ENCODE peak calls at places on chromosomes 2 and 18, in nine cellular contexts. One of them, this sample, is unnamed. For H3K9me3, the result is how much of the 10 kb centered on the place peaks cover.

GRCh38 chr2:106097370-106098000 is 96.6 kb downstream of the UXS1 start:
- DNase-seq in HepG2: no peak
- DNase-seq in stomach: no peak
- DNase-seq in GM23248: no peak
- DNase-seq in ovary: no peak
- DNase-seq in CD8-positive, alpha-beta memory T cell: no peak
- DNase-seq in left lung: no peak
- DNase-seq in A549: no peak
- DNase-seq in SK-N-SH: no peak
- DNase-seq in this sample: no peak

GRCh38 chr2:133936601-133937000 is 317.3 kb upstream of the MGAT5 start:
- DNase-seq in HepG2: no peak
- DNase-seq in stomach: no peak
- DNase-seq in GM23248: no peak
- DNase-seq in ovary: no peak
- DNase-seq in CD8-positive, alpha-beta memory T cell: no peak
- DNase-seq in left lung: no peak
- DNase-seq in A549: no peak
- DNase-seq in SK-N-SH: no peak
- DNase-seq in this sample: no peak

GRCh38 chr2:181683518-181684453 is 3.5 kb upstream of the NEUROD1 start:
- DNase-seq in HepG2: no peak
- DNase-seq in stomach: no peak
- DNase-seq in GM23248: peak
- DNase-seq in ovary: no peak
- DNase-seq in CD8-positive, alpha-beta memory T cell: no peak
- DNase-seq in left lung: no peak
- DNase-seq in A549: peak
- DNase-seq in SK-N-SH: peak
- DNase-seq in this sample: peak

GRCh38 chr2:75500633-75501032 is 60.1 kb downstream of the EVA1A start:
- DNase-seq in HepG2: no peak
- DNase-seq in stomach: no peak
- DNase-seq in GM23248: peak
- DNase-seq in ovary: no peak
- DNase-seq in CD8-positive, alpha-beta memory T cell: no peak
- DNase-seq in left lung: no peak
- DNase-seq in A549: no peak
- DNase-seq in SK-N-SH: no peak
- DNase-seq in this sample: no peak

GRCh38 chr2:11212645-11213044 is 57.4 kb downstream of the SLC66A3 start:
- DNase-seq in HepG2: no peak
- DNase-seq in stomach: no peak
- DNase-seq in GM23248: peak
- DNase-seq in ovary: no peak
- DNase-seq in CD8-positive, alpha-beta memory T cell: no peak
- DNase-seq in left lung: no peak
- DNase-seq in A549: no peak
- DNase-seq in SK-N-SH: no peak
- DNase-seq in this sample: no peak

GRCh38 chr18:50190236-50190635 is 4.7 kb downstream of the MYO5B start:
- DNase-seq in HepG2: peak
- DNase-seq in stomach: no peak
- DNase-seq in GM23248: peak
- DNase-seq in ovary: no peak
- DNase-seq in CD8-positive, alpha-beta memory T cell: no peak
- DNase-seq in left lung: no peak
- DNase-seq in A549: no peak
- DNase-seq in SK-N-SH: no peak
- DNase-seq in this sample: no peak

GRCh38 chr18:44788334-44788733 is 107.6 kb downstream of the SETBP1 start:
- DNase-seq in HepG2: no peak
- DNase-seq in stomach: no peak
- DNase-seq in GM23248: no peak
- DNase-seq in ovary: no peak
- DNase-seq in CD8-positive, alpha-beta memory T cell: no peak
- DNase-seq in left lung: no peak
- DNase-seq in A549: no peak
- DNase-seq in SK-N-SH: peak
- DNase-seq in this sample: no peak

GRCh38 chr2:198440833-198441232 is 636.4 kb downstream of the PLCL1 start:
- DNase-seq in HepG2: no peak
- DNase-seq in stomach: no peak
- DNase-seq in GM23248: no peak
- DNase-seq in ovary: no peak
- DNase-seq in CD8-positive, alpha-beta memory T cell: no peak
- DNase-seq in left lung: no peak
- DNase-seq in A549: no peak
- DNase-seq in SK-N-SH: no peak
- DNase-seq in this sample: no peak

GRCh38 chr2:72148391-72148974 is 821 bp upstream of the CYP26B1 start:
- DNase-seq in HepG2: no peak
- DNase-seq in stomach: peak
- DNase-seq in GM23248: peak
- DNase-seq in ovary: no peak
- DNase-seq in CD8-positive, alpha-beta memory T cell: no peak
- DNase-seq in left lung: no peak
- DNase-seq in A549: no peak
- DNase-seq in SK-N-SH: peak
- DNase-seq in this sample: peak

GRCh38 chr2:73037947-73038585 is 33.4 kb downstream of the SFXN5 start:
- DNase-seq in HepG2: no peak
- DNase-seq in stomach: no peak
- DNase-seq in GM23248: no peak
- DNase-seq in ovary: no peak
- DNase-seq in CD8-positive, alpha-beta memory T cell: no peak
- DNase-seq in left lung: no peak
- DNase-seq in A549: no peak
- DNase-seq in SK-N-SH: no peak
- DNase-seq in this sample: no peak

GRCh38 chr2:241595600-241596140 is 37.1 kb downstream of the BOK start:
- DNase-seq in HepG2: peak
- DNase-seq in stomach: no peak
- DNase-seq in GM23248: no peak
- DNase-seq in ovary: no peak
- DNase-seq in CD8-positive, alpha-beta memory T cell: no peak
- DNase-seq in left lung: no peak
- DNase-seq in A549: peak
- DNase-seq in SK-N-SH: no peak
- DNase-seq in this sample: no peak

GRCh38 chr2:46942143-46942526 is 26.5 kb upstream of the MCFD2 start:
- DNase-seq in HepG2: no peak
- DNase-seq in stomach: peak
- DNase-seq in GM23248: peak
- DNase-seq in ovary: peak
- DNase-seq in CD8-positive, alpha-beta memory T cell: peak
- DNase-seq in left lung: peak
- DNase-seq in A549: peak
- DNase-seq in SK-N-SH: peak
- DNase-seq in this sample: no peak

GRCh38 chr2:187982668-187983067 is 309.0 kb upstream of the GULP1 start:
- DNase-seq in HepG2: no peak
- DNase-seq in stomach: no peak
- DNase-seq in GM23248: peak
- DNase-seq in ovary: no peak
- DNase-seq in CD8-positive, alpha-beta memory T cell: no peak
- DNase-seq in left lung: no peak
- DNase-seq in A549: no peak
- DNase-seq in SK-N-SH: no peak
- DNase-seq in this sample: no peak

GRCh38 chr2:143469323-143469722 is 340.1 kb downstream of the ARHGAP15 start:
- DNase-seq in HepG2: no peak
- DNase-seq in stomach: no peak
- DNase-seq in GM23248: no peak
- DNase-seq in ovary: no peak
- DNase-seq in CD8-positive, alpha-beta memory T cell: no peak
- DNase-seq in left lung: no peak
- DNase-seq in A549: no peak
- DNase-seq in SK-N-SH: no peak
- DNase-seq in this sample: no peak

GRCh38 chr2:235433860-235434259 is 60.0 kb upstream of the AGAP1 start:
- DNase-seq in HepG2: peak
- DNase-seq in stomach: peak
- DNase-seq in GM23248: peak
- DNase-seq in ovary: peak
- DNase-seq in CD8-positive, alpha-beta memory T cell: no peak
- DNase-seq in left lung: no peak
- DNase-seq in A549: no peak
- DNase-seq in SK-N-SH: no peak
- DNase-seq in this sample: no peak

GRCh38 chr18:71045331-71046065 is 756.7 kb downstream of the SOCS6 start:
- DNase-seq in HepG2: no peak
- DNase-seq in stomach: no peak
- DNase-seq in GM23248: no peak
- DNase-seq in ovary: no peak
- DNase-seq in CD8-positive, alpha-beta memory T cell: no peak
- DNase-seq in left lung: no peak
- DNase-seq in A549: no peak
- DNase-seq in SK-N-SH: no peak
- DNase-seq in this sample: no peak
- H3K9me3 ChIP-seq in HepG2: under half
- H3K9me3 ChIP-seq in stomach: under half
- H3K9me3 ChIP-seq in GM23248: under half
- H3K9me3 ChIP-seq in ovary: under half
- H3K9me3 ChIP-seq in CD8-positive, alpha-beta memory T cell: under half
- H3K9me3 ChIP-seq in left lung: under half
- H3K9me3 ChIP-seq in A549: under half
- H3K9me3 ChIP-seq in SK-N-SH: under half
- H3K9me3 ChIP-seq in this sample: under half

GRCh38 chr18:2642771-2643170 is 12.8 kb upstream of the SMCHD1 start:
- DNase-seq in HepG2: no peak
- DNase-seq in stomach: no peak
- DNase-seq in GM23248: no peak
- DNase-seq in ovary: no peak
- DNase-seq in CD8-positive, alpha-beta memory T cell: no peak
- DNase-seq in left lung: no peak
- DNase-seq in A549: no peak
- DNase-seq in SK-N-SH: no peak
- DNase-seq in this sample: no peak
- H3K4me3 ChIP-seq in HepG2: no peak
- H3K4me3 ChIP-seq in stomach: no peak
- H3K4me3 ChIP-seq in GM23248: no peak
- H3K4me3 ChIP-seq in ovary: no peak
- H3K4me3 ChIP-seq in CD8-positive, alpha-beta memory T cell: no peak
- H3K4me3 ChIP-seq in left lung: no peak
- H3K4me3 ChIP-seq in A549: no peak
- H3K4me3 ChIP-seq in SK-N-SH: no peak
- H3K4me3 ChIP-seq in this sample: no peak

DNA sequence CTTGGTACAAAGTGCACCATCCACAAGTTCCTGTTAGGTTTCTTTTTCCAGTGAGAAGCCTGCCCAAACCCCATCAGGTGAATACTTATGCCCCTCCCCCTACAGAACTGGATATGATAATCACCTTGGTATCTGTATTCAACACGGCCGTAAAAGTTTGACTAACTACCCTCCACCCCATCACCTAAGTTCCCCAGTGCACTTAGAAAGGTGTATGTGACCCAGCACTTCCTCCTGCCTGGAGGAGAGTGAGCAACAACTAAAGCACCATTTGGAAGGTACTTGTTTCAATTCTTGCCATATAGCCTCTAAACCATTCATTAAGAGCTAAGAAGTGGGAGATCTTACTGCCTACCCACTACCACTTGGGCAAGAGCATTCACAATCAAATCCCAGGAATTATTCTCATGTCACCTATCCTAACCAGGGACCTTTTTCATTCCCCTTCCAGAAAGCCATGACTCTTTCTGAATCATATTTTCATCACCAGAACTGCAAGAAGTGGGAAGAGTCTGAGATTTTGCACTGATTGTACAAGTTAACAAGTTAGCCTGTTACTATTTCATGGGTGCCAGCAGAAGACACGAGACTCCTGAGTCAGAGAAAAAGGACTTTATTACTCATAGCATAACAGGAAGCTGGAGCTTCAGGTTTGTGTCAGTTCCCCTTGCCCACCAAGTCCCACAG is 53.5 kb upstream of the NDUFV2 start:
- DNase-seq in HepG2: no peak
- DNase-seq in stomach: no peak
- DNase-seq in GM23248: peak
- DNase-seq in ovary: no peak
- DNase-seq in CD8-positive, alpha-beta memory T cell: no peak
- DNase-seq in left lung: no peak
- DNase-seq in A549: no peak
- DNase-seq in SK-N-SH: no peak
- DNase-seq in this sample: no peak
- H3K9me3 ChIP-seq in HepG2: under half
- H3K9me3 ChIP-seq in stomach: under half
- H3K9me3 ChIP-seq in GM23248: under half
- H3K9me3 ChIP-seq in ovary: under half
- H3K9me3 ChIP-seq in CD8-positive, alpha-beta memory T cell: under half
- H3K9me3 ChIP-seq in left lung: under half
- H3K9me3 ChIP-seq in A549: under half
- H3K9me3 ChIP-seq in SK-N-SH: under half
- H3K9me3 ChIP-seq in this sample: under half

GRCh38 chr2:1744446-1745170 is at the start of gene PXDN:
- DNase-seq in HepG2: no peak
- DNase-seq in stomach: no peak
- DNase-seq in GM23248: peak
- DNase-seq in ovary: peak
- DNase-seq in CD8-positive, alpha-beta memory T cell: no peak
- DNase-seq in left lung: peak
- DNase-seq in A549: no peak
- DNase-seq in SK-N-SH: peak
- DNase-seq in this sample: peak

GRCh38 chr2:1743396-1744150 is 742 bp downstream of the PXDN start:
- DNase-seq in HepG2: no peak
- DNase-seq in stomach: no peak
- DNase-seq in GM23248: peak
- DNase-seq in ovary: peak
- DNase-seq in CD8-positive, alpha-beta memory T cell: no peak
- DNase-seq in left lung: peak
- DNase-seq in A549: no peak
- DNase-seq in SK-N-SH: peak
- DNase-seq in this sample: peak

GRCh38 chr2:1745171-1746023 is 1.1 kb upstream of the PXDN start:
- DNase-seq in HepG2: no peak
- DNase-seq in stomach: no peak
- DNase-seq in GM23248: no peak
- DNase-seq in ovary: peak
- DNase-seq in CD8-positive, alpha-beta memory T cell: no peak
- DNase-seq in left lung: peak
- DNase-seq in A549: no peak
- DNase-seq in SK-N-SH: no peak
- DNase-seq in this sample: no peak

GRCh38 chr2:1742680-1743395 is 1.5 kb downstream of the PXDN start:
- DNase-seq in HepG2: no peak
- DNase-seq in stomach: peak
- DNase-seq in GM23248: peak
- DNase-seq in ovary: peak
- DNase-seq in CD8-positive, alpha-beta memory T cell: no peak
- DNase-seq in left lung: peak
- DNase-seq in A549: peak
- DNase-seq in SK-N-SH: peak
- DNase-seq in this sample: peak

DNA sequence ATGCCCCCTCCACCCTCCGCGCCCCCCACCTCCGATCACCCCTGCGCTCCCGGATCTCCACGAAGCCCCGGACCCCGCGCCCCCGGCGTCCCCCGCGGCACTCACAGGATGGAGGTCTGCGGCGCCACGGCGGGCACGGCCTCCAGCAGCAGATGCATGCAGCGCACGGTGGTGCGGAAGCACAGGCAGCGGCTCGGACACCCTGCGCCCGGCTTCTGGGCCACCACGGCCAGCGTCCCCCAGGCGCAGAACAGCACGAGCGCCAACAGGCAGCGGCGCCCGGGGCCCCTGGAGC is 217 bp downstream of the PXDN start:
- DNase-seq in HepG2: no peak
- DNase-seq in stomach: no peak
- DNase-seq in GM23248: no peak
- DNase-seq in ovary: peak
- DNase-seq in CD8-positive, alpha-beta memory T cell: no peak
- DNase-seq in left lung: peak
- DNase-seq in A549: no peak
- DNase-seq in SK-N-SH: no peak
- DNase-seq in this sample: no peak
- H3K4me3 ChIP-seq in HepG2: no peak
- H3K4me3 ChIP-seq in stomach: peak
- H3K4me3 ChIP-seq in GM23248: peak
- H3K4me3 ChIP-seq in ovary: peak
- H3K4me3 ChIP-seq in CD8-positive, alpha-beta memory T cell: no peak
- H3K4me3 ChIP-seq in left lung: peak
- H3K4me3 ChIP-seq in A549: peak
- H3K4me3 ChIP-seq in SK-N-SH: peak
- H3K4me3 ChIP-seq in this sample: peak

This sample was measured in WERI-Rb-1.